ENCODE peak calls at places on chromosome X, in five cellular contexts. Z is lung, Y is transverse colon, N is AG04450, H is upper lobe of right lung. O is an unnamed sample.

GRCh38 chrX:153769158-153769864 is 5.3 kb downstream of the PLXNB3 start:
- DNase-seq in H (no peak), Z (no peak), N (no peak), Y (peak; percentile 5), O (no peak)

GRCh38 chrX:53556868-53557267 is 122.7 kb upstream of the HSD17B10 start:
- DNase-seq in N (no peak), H (no peak), Z (no peak), Y (no peak), O (no peak)

GRCh38 chrX:34956915-34957314 is 14.3 kb downstream of the FAM47B start:
- DNase-seq in H (no peak), Y (no peak), Z (no peak), N (no peak), O (no peak)

GRCh38 chrX:1534321-1535168 is 2.4 kb downstream of the P2RY8 start:
- DNase-seq in Y (no peak), N (no peak), H (peak; percentile 60), Z (no peak), O (no peak)

GRCh38 chrX:13694359-13694758 is 5.4 kb downstream of the RAB9A start:
- DNase-seq in N (no peak), H (no peak), Z (no peak), Y (no peak), O (no peak)

GRCh38 chrX:76550016-76550415 is 122.5 kb downstream of the MAGEE1 start:
- DNase-seq in N (no peak), Y (no peak), Z (no peak), H (no peak), O (no peak)

GRCh38 chrX:140164383-140164782 is 199.1 kb upstream of the CXorf66 start:
- DNase-seq in H (no peak), Z (no peak), Y (no peak), N (no peak), O (no peak)

GRCh38 chrX:252421-253291 is 28.5 kb upstream of the PLCXD1 start:
- DNase-seq in Y (no peak), H (peak; percentile 27), N (no peak), Z (no peak), O (no peak)

GRCh38 chrX:57900961-57901360 is 9.3 kb downstream of the ZXDA start:
- DNase-seq in N (no peak), Z (no peak), Y (no peak), H (no peak), O (no peak)

GRCh38 chrX:47166126-47166525 is 21.1 kb downstream of the RBM10 start:
- DNase-seq in Z (no peak), Y (no peak), H (peak; percentile 3), N (no peak), O (no peak)

GRCh38 chrX:69718102-69718501 is 102.2 kb downstream of the EDA start:
- DNase-seq in Y (no peak), H (no peak), N (no peak), Z (no peak), O (no peak)

GRCh38 chrX:11967986-11968385 is 170.3 kb upstream of the FRMPD4 start:
- DNase-seq in Z (no peak), H (no peak), Y (no peak), N (no peak), O (no peak)

GRCh38 chrX:94162971-94163370 is 489.0 kb downstream of the FAM133A start:
- DNase-seq in N (no peak), Z (no peak), H (no peak), Y (no peak), O (no peak)

GRCh38 chrX:63656871-63657580 is 128.0 kb downstream of the ARHGEF9 start:
- DNase-seq in H (no peak), N (peak; percentile 32), Z (no peak), Y (no peak), O (no peak)

GRCh38 chrX:52363247-52363883 is 5.5 kb upstream of the XAGE2 start:
- DNase-seq in N (no peak), Y (peak; percentile 21), Z (no peak), H (no peak), O (no peak)

GRCh38 chrX:153457827-153458466 is 12.1 kb upstream of the TREX2 start:
- DNase-seq in Z (no peak), H (no peak), N (no peak), Y (no peak), O (no peak)

GRCh38 chrX:10518073-10518472 is 102.3 kb downstream of the MID1 start:
- DNase-seq in N (no peak), H (no peak), Z (no peak), Y (no peak), O (no peak)

GRCh38 chrX:76172325-76172887 is 456 bp upstream of the PBDC1 start:
- DNase-seq in Z (no peak), N (no peak), Y (no peak), H (no peak), O (no peak)

GRCh38 chrX:152600853-152601635 is 36.7 kb upstream of the GABRQ start:
- DNase-seq in Y (no peak), Z (no peak), H (no peak), N (no peak), O (peak; percentile 19)

GRCh38 chrX:12405306-12405705 is 267.0 kb downstream of the FRMPD4 start:
- DNase-seq in H (no peak), Z (no peak), Y (no peak), N (no peak), O (no peak)

GRCh38 chrX:48971325-48972213 is at the start of gene KCND1:
- DNase-seq in Z (peak; percentile 35), Y (peak; percentile 28), H (no peak), N (no peak), O (no peak)

GRCh38 chrX:153446636-153446936 is 730 bp upstream of the TREX2 start:
- DNase-seq in Z (no peak), Y (no peak), H (no peak), N (no peak), O (no peak)

GRCh38 chrX:124215786-124216185 is 116.7 kb upstream of the TEX13D start:
- DNase-seq in Z (no peak), Y (no peak), N (no peak), H (no peak), O (no peak)

GRCh38 chrX:111914398-111915092 is 38.6 kb downstream of the TRPC5OS start:
- DNase-seq in H (no peak), N (no peak), Y (no peak), Z (no peak), O (no peak)

GRCh38 chrX:63673896-63674295 is 111.1 kb downstream of the ARHGEF9 start:
- DNase-seq in H (no peak), Y (no peak), N (no peak), Z (no peak), O (no peak)

GRCh38 chrX:55127692-55128091 is 38.9 kb downstream of the PAGE2 start:
- DNase-seq in N (no peak), H (no peak), Z (no peak), Y (no peak), O (no peak)

GRCh38 chrX:10111364-10112148 is 45.2 kb upstream of the CLCN4 start:
- DNase-seq in Z (no peak), H (no peak), Y (peak; percentile 56), N (no peak), O (no peak)

GRCh38 chrX:74922922-74923321 is 2.3 kb downstream of the NEXMIF start:
- DNase-seq in Z (no peak), N (no peak), Y (no peak), H (no peak), O (no peak)

DNA sequence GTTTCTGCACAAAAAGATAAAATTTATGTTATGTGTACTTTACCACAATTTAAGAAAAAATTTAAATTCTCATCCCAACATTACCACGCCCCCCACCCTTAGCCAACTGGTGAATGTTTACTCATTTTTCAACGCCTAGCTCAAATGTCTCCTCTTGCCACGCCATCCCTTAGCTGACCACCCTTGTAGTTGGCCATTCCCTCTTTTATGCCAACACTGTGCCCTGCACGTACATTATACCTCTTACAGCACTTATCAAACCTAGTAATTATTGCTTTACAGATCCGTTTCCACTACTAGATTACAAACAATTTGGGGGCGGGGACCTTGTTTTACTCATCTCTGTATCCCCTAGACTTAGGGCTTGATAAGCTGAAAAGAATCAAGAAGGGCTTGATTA is 644 bp downstream of the ERCC6L start:
- DNase-seq in Y (no peak), Z (no peak), N (no peak), H (no peak), O (no peak)
- H3K27ac ChIP-seq in Y (no peak overlapping the region), Z (no peak overlapping the region), N (no peak overlapping the region), H (no peak overlapping the region), O (no peak overlapping the region)

GRCh38 chrX:21799767-21800166 is 39.6 kb upstream of the MBTPS2 start:
- DNase-seq in N (no peak), Y (no peak), H (no peak), Z (no peak), O (no peak)
- H3K27ac ChIP-seq in N (no peak overlapping the region), Y (peak overlapping the region; percentile 9), H (no peak overlapping the region), Z (no peak overlapping the region), O (no peak overlapping the region)

GRCh38 chrX:56800307-56800706 is 71.3 kb downstream of the NBDY start:
- DNase-seq in Z (no peak), H (no peak), Y (peak; percentile 3), N (no peak), O (no peak)

GRCh38 chrX:56802921-56803848 is 74.1 kb downstream of the NBDY start:
- DNase-seq in Z (peak; percentile 81), Y (peak; percentile 83), N (no peak), H (no peak), O (peak; percentile 40)

GRCh38 chrX:56802428-56802827 is 73.4 kb downstream of the NBDY start:
- DNase-seq in Z (no peak), Y (peak; percentile 6), N (no peak), H (no peak), O (no peak)

GRCh38 chrX:56798866-56799864 is 70.1 kb downstream of the NBDY start:
- DNase-seq in N (no peak), Z (peak; percentile 52), H (peak; percentile 32), Y (peak; percentile 26), O (no peak)

DNA sequence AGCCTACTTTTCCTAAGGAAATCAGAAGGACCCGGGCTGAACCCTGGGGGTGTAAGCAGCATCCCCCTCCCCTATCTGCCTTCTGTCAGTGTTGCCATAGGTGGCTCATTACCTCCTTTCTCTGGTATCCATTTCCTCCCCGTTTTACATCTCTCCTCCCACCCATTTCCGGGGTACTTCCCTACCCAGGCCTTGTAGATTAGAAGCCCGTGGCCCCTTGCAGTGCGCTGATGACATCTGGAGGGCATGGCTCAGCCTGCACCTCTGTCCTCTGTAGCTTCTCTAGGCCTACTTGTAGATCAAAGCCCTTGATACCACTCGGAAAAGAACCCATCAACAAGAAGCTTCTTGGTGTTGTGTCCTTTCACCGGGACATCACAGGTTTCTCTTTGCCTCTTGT is 71.8 kb downstream of the NBDY start:
- DNase-seq in N (no peak), Y (peak; percentile 6), H (no peak), Z (no peak), O (no peak)
- H3K27ac ChIP-seq in N (no peak overlapping the region), Y (no peak overlapping the region), H (no peak overlapping the region), Z (no peak overlapping the region), O (no peak overlapping the region)

DNA sequence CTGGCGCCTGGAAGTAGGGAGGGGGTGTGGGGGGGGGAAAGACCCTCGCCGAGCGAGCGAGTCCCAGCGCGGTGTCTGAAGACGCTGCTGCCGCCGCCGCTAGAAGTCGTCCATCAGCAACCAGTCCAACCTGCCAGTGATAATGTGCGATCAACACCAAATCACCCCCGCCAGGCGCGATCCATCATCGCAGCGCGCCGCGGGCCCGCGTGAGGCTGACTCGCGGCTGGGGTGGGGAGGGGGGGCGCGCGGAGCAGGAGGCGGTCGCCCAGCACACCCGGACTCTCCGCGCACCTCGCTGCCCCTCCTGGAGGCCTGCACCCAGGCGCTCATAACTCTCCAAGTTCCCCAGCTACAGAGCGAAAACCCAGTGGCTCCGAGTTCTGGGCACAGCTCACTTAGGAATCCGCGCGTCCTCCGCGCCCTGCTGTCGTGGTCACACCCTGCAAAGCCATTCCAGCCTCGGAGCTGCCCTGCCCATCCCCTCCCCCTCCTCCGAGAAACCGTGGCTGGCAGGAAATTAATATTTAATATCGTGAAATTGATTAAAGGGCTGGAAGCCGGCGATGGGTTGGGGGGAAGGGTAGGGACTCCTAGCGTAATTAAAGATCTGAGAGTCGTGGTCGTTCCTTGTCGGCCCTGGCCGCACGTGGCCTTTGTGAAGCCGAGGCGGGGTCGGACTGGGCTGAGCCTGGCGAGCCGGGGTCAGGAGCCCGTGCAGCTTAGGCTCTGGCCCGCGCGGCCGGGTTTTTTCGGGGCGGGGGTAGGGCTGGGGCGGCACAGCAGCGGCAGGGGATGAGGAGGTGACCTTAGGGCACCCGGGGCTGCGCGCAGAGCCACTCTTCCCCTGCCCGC is 58.1 kb upstream of the BCOR start:
- DNase-seq in Z (no peak), H (no peak), N (no peak), Y (no peak), O (no peak)
- H3K27ac ChIP-seq in Z (peak overlapping the region; percentile 32), H (peak overlapping the region; percentile 65), N (no peak overlapping the region), Y (peak overlapping the region; percentile 80), O (no peak overlapping the region)